ENCODE peak calls at places on chromosomes 11 and 22, in four cellular contexts. R, O, H and Z are unnamed samples.

GRCh38 chr11:103464420-103464819 is 355.2 kb downstream of the DYNC2H1 start:
- DNase-seq in H (no peak), R (no peak), O (no peak), Z (no peak)

GRCh38 chr11:60757231-60757800 is 649 bp downstream of the MS4A15 start:
- DNase-seq in O (no peak), H (no peak), R (no peak), Z (no peak)

GRCh38 chr11:68008381-68009337 is 1.5 kb upstream of the ALDH3B1 start:
- DNase-seq in H (no peak), R (no peak), O (no peak), Z (no peak)

GRCh38 chr11:112784323-112785073 is 176.7 kb upstream of the NCAM1 start:
- DNase-seq in H (no peak), O (no peak), R (no peak), Z (no peak)

GRCh38 chr11:130020323-130020722 is 17.7 kb upstream of the PRDM10 start:
- DNase-seq in R (no peak), H (no peak), O (no peak), Z (no peak)

GRCh38 chr22:48065852-48066251 is 1303.4 kb downstream of the TBC1D22A start:
- DNase-seq in H (no peak), O (no peak), R (no peak), Z (no peak)

GRCh38 chr11:85414175-85414574 is 213.0 kb downstream of the DLG2 start:
- DNase-seq in R (no peak), H (no peak), O (no peak), Z (no peak)

GRCh38 chr22:31615940-31616314 is 46.1 kb downstream of the PISD start:
- DNase-seq in R (no peak), H (no peak), O (no peak), Z (no peak)

GRCh38 chr11:61026121-61027031 is 54.9 kb downstream of the CD6 start:
- DNase-seq in O (peak), R (peak), H (peak), Z (no peak)

GRCh38 chr22:25174156-25174887 is 25.3 kb upstream of the CRYBB3 start:
- DNase-seq in H (no peak), R (no peak), O (no peak), Z (no peak)